ENCODE peak calls at places on chromosome 1, in eight cellular contexts. G is AG04450, F is lower leg skin, D is left ventricle myocardium inferior, W is suprapubic skin, T is fibroblast of mammary gland, V is astrocyte of the cerebellum, I is hepatocyte. Z is an unnamed sample.

GRCh38 chr1:84887261-84887934 is 5.6 kb downstream of the LPAR3 start:
- DNase-seq in D (no peak), I (no peak), W (no peak), G (peak; percentile 37), V (no peak), F (no peak), T (peak; percentile 74), Z (no peak)

GRCh38 chr1:239943761-239944160 is 147.9 kb upstream of the FMN2 start:
- DNase-seq in V (no peak), I (no peak), W (no peak), G (no peak), T (no peak), F (no peak), D (no peak), Z (no peak)

GRCh38 chr1:3423245-3423829 is 31.1 kb upstream of the ARHGEF16 start:
- DNase-seq in V (no peak), T (no peak), I (peak; percentile 91), F (no peak), D (peak; percentile 88), G (no peak), W (no peak), Z (peak; percentile 87)

GRCh38 chr1:11850121-11850520 is 2.5 kb upstream of the NPPA start:
- DNase-seq in F (no peak), W (no peak), D (no peak), I (no peak), V (no peak), T (no peak), G (no peak), Z (no peak)

GRCh38 chr1:198259336-198260109 is 102.7 kb downstream of the NEK7 start:
- DNase-seq in W (no peak), T (no peak), D (no peak), V (no peak), I (no peak), G (no peak), F (no peak), Z (no peak)

GRCh38 chr1:101394041-101394440 is 157.2 kb downstream of the S1PR1 start:
- DNase-seq in G (no peak), D (no peak), I (no peak), T (peak; percentile 44), W (no peak), F (no peak), V (no peak), Z (no peak)

GRCh38 chr1:19079983-19080472 is 123.6 kb upstream of the IFFO2 start:
- DNase-seq in F (no peak), D (no peak), W (no peak), T (no peak), I (no peak), G (no peak), V (no peak), Z (no peak)

GRCh38 chr1:156226782-156227181 is 14.0 kb downstream of the PMF1 start:
- DNase-seq in F (no peak), W (no peak), I (no peak), T (no peak), G (no peak), D (no peak), V (no peak), Z (no peak)

GRCh38 chr1:65471901-65472332 is 51.4 kb downstream of the LEPR start:
- DNase-seq in G (no peak), V (no peak), F (no peak), W (no peak), D (no peak), T (peak; percentile 53), I (no peak), Z (no peak)

GRCh38 chr1:25198731-25199231 is 33.5 kb downstream of the SYF2 start:
- DNase-seq in W (no peak), D (peak; percentile 20), I (no peak), G (no peak), F (peak; percentile 37), T (no peak), V (no peak), Z (peak; percentile 20)

GRCh38 chr1:59029768-59030167 is 245.9 kb upstream of the JUN start:
- DNase-seq in T (no peak), V (no peak), D (no peak), G (no peak), I (peak; percentile 41), F (no peak), W (no peak), Z (no peak)

GRCh38 chr1:113250161-113250560 is 140.2 kb upstream of the MAGI3 start:
- DNase-seq in G (no peak), I (no peak), D (no peak), W (no peak), F (no peak), T (no peak), V (no peak), Z (no peak)

GRCh38 chr1:175841613-175842234 is 98.3 kb upstream of the TNR start:
- DNase-seq in D (no peak), W (no peak), I (peak; percentile 12), G (no peak), F (no peak), V (no peak), T (no peak), Z (no peak)

GRCh38 chr1:8523641-8524206 is 205.8 kb downstream of the SLC45A1 start:
- DNase-seq in T (no peak), F (no peak), G (no peak), V (no peak), D (no peak), W (no peak), I (no peak), Z (no peak)

GRCh38 chr1:173048629-173049326 is 2.0 kb downstream of the TNFSF18 start:
- DNase-seq in G (no peak), V (no peak), W (no peak), I (no peak), F (no peak), T (peak; percentile 70), D (no peak), Z (no peak)

GRCh38 chr1:61301824-61302652 is 219.7 kb downstream of the NFIA start:
- DNase-seq in W (no peak), F (no peak), G (peak; percentile 8), D (no peak), V (no peak), T (peak; percentile 94), I (no peak), Z (no peak)

GRCh38 chr1:1000357-1001056 is 610 bp upstream of the HES4 start:
- DNase-seq in F (peak; percentile 64), V (peak; percentile 60), T (peak; percentile 82), G (peak; percentile 56), W (peak; percentile 85), I (peak; percentile 93), D (peak; percentile 81), Z (peak; percentile 85)

GRCh38 chr1:998051-998821 is 1.7 kb downstream of the HES4 start:
- DNase-seq in F (no peak), D (no peak), I (peak; percentile 64), V (no peak), G (no peak), W (peak; percentile 64), T (no peak), Z (peak; percentile 31)

GRCh38 chr1:1001057-1001630 is 1.2 kb upstream of the HES4 start:
- DNase-seq in D (no peak), T (no peak), I (peak; percentile 48), V (no peak), G (no peak), F (no peak), W (peak; percentile 67), Z (peak; percentile 24)

GRCh38 chr1:998905-999796 is 746 bp downstream of the HES4 start:
- DNase-seq in F (no peak), D (no peak), G (no peak), I (peak; percentile 76), V (no peak), W (peak; percentile 75), T (peak; percentile 25), Z (peak; percentile 25)

DNA sequence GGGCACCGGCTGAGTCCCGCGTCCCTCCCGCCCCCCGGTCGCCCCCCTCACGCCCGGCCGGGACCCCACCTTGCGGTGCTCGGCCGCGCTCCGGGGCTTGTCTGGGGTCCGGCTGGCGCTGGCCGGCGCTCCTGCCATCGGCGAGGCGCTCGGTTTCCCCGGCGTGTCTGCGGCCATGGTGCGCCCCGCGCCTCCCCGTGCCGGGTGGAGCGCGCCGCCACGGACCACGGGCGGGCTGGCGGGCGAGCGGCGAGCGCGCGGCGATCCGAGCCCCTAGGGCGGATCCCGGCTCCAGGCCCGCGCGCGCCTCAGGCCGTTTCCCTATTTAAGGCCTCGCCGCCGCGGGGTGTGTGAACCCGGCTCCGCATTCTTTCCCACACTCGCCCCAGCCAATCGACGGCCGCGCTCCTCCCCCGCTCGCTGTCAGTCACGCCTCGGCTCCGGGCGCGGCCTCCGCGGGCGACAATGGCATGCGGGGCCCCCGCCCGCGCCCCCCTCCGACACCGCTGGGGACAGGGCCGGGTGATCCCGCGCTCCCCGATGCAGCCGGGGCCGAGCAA is at the start of gene HES4:
- DNase-seq in D (peak; percentile 95), T (peak; percentile 83), G (peak; percentile 75), V (peak; percentile 77), I (peak; percentile 97), W (peak; percentile 90), F (peak; percentile 78), Z (peak; percentile 94)
- H3K4me3 ChIP-seq in D (peak within 1 kb of the TSS; percentile 77), T (peak within 1 kb of the TSS; percentile 25), G (peak within 1 kb of the TSS; percentile 66), V (peak within 1 kb of the TSS; percentile 56), I (peak within 1 kb of the TSS; percentile 73), W (peak within 1 kb of the TSS; percentile 56), F (peak within 1 kb of the TSS; percentile 50), Z (peak within 1 kb of the TSS; percentile 94)

GRCh38 chr1:94799201-94799600 is 21.0 kb upstream of the SLC44A3 start:
- DNase-seq in W (no peak), V (no peak), D (no peak), G (no peak), T (peak; percentile 59), F (no peak), I (no peak), Z (no peak)
- H3K4me3 ChIP-seq in W (no peak overlapping the region), V (no peak overlapping the region), D (no peak overlapping the region), G (no peak overlapping the region), T (no peak overlapping the region), F (no peak overlapping the region), I (no peak overlapping the region), Z (no peak overlapping the region)

DNA sequence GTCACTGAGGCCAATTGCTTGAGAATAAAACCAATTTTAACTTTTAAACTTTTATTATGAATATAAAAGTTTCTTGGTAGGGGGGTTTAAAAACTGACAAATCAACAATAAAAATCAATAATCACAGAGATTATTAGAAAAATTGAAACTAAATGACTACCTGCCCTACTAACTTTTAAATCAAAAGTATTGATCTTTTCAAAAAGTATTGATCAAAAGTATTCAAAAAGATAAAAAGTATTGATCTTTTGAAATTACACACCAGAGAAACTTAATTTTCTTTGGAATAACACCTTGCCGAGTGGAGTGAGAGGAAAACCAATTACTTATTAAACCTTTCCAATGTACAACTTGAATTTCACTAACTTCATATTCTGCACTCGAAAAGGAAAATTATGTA is 2.2 kb downstream of the SLC30A1 start:
- DNase-seq in D (no peak), T (no peak), G (no peak), I (no peak), V (no peak), F (no peak), W (no peak), Z (no peak)
- H3K4me3 ChIP-seq in D (peak overlapping the region; percentile 81), T (peak overlapping the region; percentile 75), G (peak overlapping the region; percentile 87), I (peak overlapping the region; percentile 87), V (peak overlapping the region; percentile 83), F (peak overlapping the region; percentile 98), W (peak overlapping the region; percentile 98), Z (peak overlapping the region; percentile 90)

GRCh38 chr1:30881266-30882181 is 27.0 kb downstream of the SDC3 start:
- DNase-seq in D (no peak), W (no peak), F (no peak), V (no peak), G (no peak), I (no peak), T (no peak), Z (no peak)
- H3K4me3 ChIP-seq in D (no peak overlapping the region), W (no peak overlapping the region), F (no peak overlapping the region), V (no peak overlapping the region), G (no peak overlapping the region), I (no peak overlapping the region), T (no peak overlapping the region), Z (no peak overlapping the region)

GRCh38 chr1:206930210-206930798 is 8.6 kb upstream of the FCMR start:
- DNase-seq in I (no peak), F (no peak), T (no peak), V (no peak), W (no peak), D (no peak), G (no peak), Z (no peak)
- H3K4me3 ChIP-seq in I (no peak overlapping the region), F (no peak overlapping the region), T (no peak overlapping the region), V (no peak overlapping the region), W (no peak overlapping the region), D (no peak overlapping the region), G (no peak overlapping the region), Z (no peak overlapping the region)